ENCODE peak calls at places on chromosomes 1 and 21, in seven cellular contexts. One of them, this sample, is unnamed.

GRCh38 chr1:113320272-113320671 is 70.0 kb upstream of the MAGI3 start:
- DNase-seq in right atrium auricular region: no peak
- DNase-seq in neural progenitor cell: no peak
- DNase-seq in stomach: no peak
- DNase-seq in GM12865: no peak
- DNase-seq in psoas muscle: no peak
- DNase-seq in fibroblast of lung: no peak
- DNase-seq in this sample: no peak

GRCh38 chr1:197099444-197099843 is 32.4 kb upstream of the F13B start:
- DNase-seq in neural progenitor cell: no peak
- DNase-seq in GM12865: no peak
- DNase-seq in right atrium auricular region: no peak
- DNase-seq in fibroblast of lung: no peak
- DNase-seq in stomach: no peak
- DNase-seq in psoas muscle: no peak
- DNase-seq in this sample: no peak

GRCh38 chr21:42013338-42013737 is 3.2 kb upstream of the ZBTB21 start:
- DNase-seq in stomach: no peak
- DNase-seq in neural progenitor cell: no peak
- DNase-seq in right atrium auricular region: no peak
- DNase-seq in GM12865: no peak
- DNase-seq in fibroblast of lung: no peak
- DNase-seq in psoas muscle: no peak
- DNase-seq in this sample: no peak

GRCh38 chr1:172378109-172378755 is 42.3 kb upstream of the C1orf105 start:
- DNase-seq in neural progenitor cell: no peak
- DNase-seq in psoas muscle: no peak
- DNase-seq in right atrium auricular region: no peak
- DNase-seq in stomach: no peak
- DNase-seq in GM12865: no peak
- DNase-seq in fibroblast of lung: no peak
- DNase-seq in this sample: no peak

GRCh38 chr1:24822887-24823286 is 77.6 kb downstream of the CLIC4 start:
- DNase-seq in GM12865: no peak
- DNase-seq in psoas muscle: no peak
- DNase-seq in right atrium auricular region: no peak
- DNase-seq in neural progenitor cell: no peak
- DNase-seq in stomach: no peak
- DNase-seq in fibroblast of lung: no peak
- DNase-seq in this sample: no peak

GRCh38 chr1:8629241-8630091 is 188.0 kb downstream of the RERE start:
- DNase-seq in neural progenitor cell: no peak
- DNase-seq in right atrium auricular region: no peak
- DNase-seq in stomach: no peak
- DNase-seq in psoas muscle: no peak
- DNase-seq in GM12865: peak
- DNase-seq in fibroblast of lung: peak
- DNase-seq in this sample: peak

GRCh38 chr1:201585901-201586300 is 47.0 kb downstream of the NAV1 start:
- DNase-seq in stomach: no peak
- DNase-seq in right atrium auricular region: no peak
- DNase-seq in psoas muscle: no peak
- DNase-seq in GM12865: no peak
- DNase-seq in fibroblast of lung: peak
- DNase-seq in neural progenitor cell: no peak
- DNase-seq in this sample: no peak

GRCh38 chr1:147377263-147378246 is 135.1 kb downstream of the CHD1L start:
- DNase-seq in stomach: no peak
- DNase-seq in neural progenitor cell: no peak
- DNase-seq in fibroblast of lung: no peak
- DNase-seq in right atrium auricular region: no peak
- DNase-seq in psoas muscle: no peak
- DNase-seq in GM12865: no peak
- DNase-seq in this sample: no peak

GRCh38 chr1:15700510-15700909 is 16.4 kb downstream of the PLEKHM2 start:
- DNase-seq in stomach: no peak
- DNase-seq in neural progenitor cell: no peak
- DNase-seq in GM12865: no peak
- DNase-seq in right atrium auricular region: no peak
- DNase-seq in fibroblast of lung: peak
- DNase-seq in psoas muscle: no peak
- DNase-seq in this sample: no peak

GRCh38 chr1:200673952-200674823 is 4.5 kb upstream of the DDX59 start:
- DNase-seq in stomach: no peak
- DNase-seq in psoas muscle: no peak
- DNase-seq in neural progenitor cell: no peak
- DNase-seq in fibroblast of lung: no peak
- DNase-seq in GM12865: no peak
- DNase-seq in right atrium auricular region: no peak
- DNase-seq in this sample: no peak

GRCh38 chr1:210438928-210439841 is 110.5 kb downstream of the HHAT start:
- DNase-seq in fibroblast of lung: peak
- DNase-seq in GM12865: no peak
- DNase-seq in neural progenitor cell: no peak
- DNase-seq in stomach: no peak
- DNase-seq in psoas muscle: no peak
- DNase-seq in right atrium auricular region: no peak
- DNase-seq in this sample: no peak

GRCh38 chr1:155499953-155500621 is 62.5 kb downstream of the ASH1L start:
- DNase-seq in stomach: no peak
- DNase-seq in psoas muscle: no peak
- DNase-seq in GM12865: peak
- DNase-seq in right atrium auricular region: no peak
- DNase-seq in neural progenitor cell: no peak
- DNase-seq in fibroblast of lung: peak
- DNase-seq in this sample: peak

GRCh38 chr1:232568906-232569305 is 61.0 kb downstream of the SIPA1L2 start:
- DNase-seq in GM12865: no peak
- DNase-seq in psoas muscle: no peak
- DNase-seq in right atrium auricular region: no peak
- DNase-seq in fibroblast of lung: no peak
- DNase-seq in neural progenitor cell: no peak
- DNase-seq in stomach: no peak
- DNase-seq in this sample: no peak

GRCh38 chr1:30755746-30756145 is 1.8 kb downstream of the LAPTM5 start:
- DNase-seq in stomach: no peak
- DNase-seq in psoas muscle: no peak
- DNase-seq in GM12865: no peak
- DNase-seq in fibroblast of lung: no peak
- DNase-seq in right atrium auricular region: no peak
- DNase-seq in neural progenitor cell: no peak
- DNase-seq in this sample: no peak

GRCh38 chr1:201562257-201562656 is 23.3 kb downstream of the NAV1 start:
- DNase-seq in psoas muscle: peak
- DNase-seq in neural progenitor cell: no peak
- DNase-seq in right atrium auricular region: no peak
- DNase-seq in GM12865: no peak
- DNase-seq in stomach: no peak
- DNase-seq in fibroblast of lung: peak
- DNase-seq in this sample: no peak

GRCh38 chr1:54407957-54408700 is 1.9 kb upstream of the SSBP3 start:
- DNase-seq in right atrium auricular region: no peak
- DNase-seq in neural progenitor cell: peak
- DNase-seq in GM12865: peak
- DNase-seq in stomach: no peak
- DNase-seq in fibroblast of lung: peak
- DNase-seq in psoas muscle: no peak
- DNase-seq in this sample: no peak

GRCh38 chr1:220374449-220374848 is 102.2 kb upstream of the RAB3GAP2 start:
- DNase-seq in psoas muscle: no peak
- DNase-seq in stomach: no peak
- DNase-seq in right atrium auricular region: no peak
- DNase-seq in neural progenitor cell: no peak
- DNase-seq in fibroblast of lung: no peak
- DNase-seq in GM12865: no peak
- DNase-seq in this sample: no peak

GRCh38 chr1:227070638-227071285 is 130.7 kb downstream of the COQ8A start:
- DNase-seq in GM12865: no peak
- DNase-seq in right atrium auricular region: no peak
- DNase-seq in psoas muscle: no peak
- DNase-seq in fibroblast of lung: no peak
- DNase-seq in neural progenitor cell: no peak
- DNase-seq in stomach: no peak
- DNase-seq in this sample: no peak

GRCh38 chr1:117719004-117719403 is 113.2 kb downstream of the TENT5C start:
- DNase-seq in stomach: no peak
- DNase-seq in neural progenitor cell: no peak
- DNase-seq in GM12865: no peak
- DNase-seq in fibroblast of lung: no peak
- DNase-seq in right atrium auricular region: no peak
- DNase-seq in psoas muscle: no peak
- DNase-seq in this sample: no peak

GRCh38 chr21:35202431-35202830 is 153.3 kb upstream of the RUNX1 start:
- DNase-seq in GM12865: no peak
- DNase-seq in neural progenitor cell: no peak
- DNase-seq in right atrium auricular region: no peak
- DNase-seq in fibroblast of lung: peak
- DNase-seq in psoas muscle: no peak
- DNase-seq in stomach: no peak
- DNase-seq in this sample: no peak

GRCh38 chr1:47644216-47644581 is 206.4 kb downstream of the FOXD2 start:
- DNase-seq in stomach: no peak
- DNase-seq in right atrium auricular region: no peak
- DNase-seq in neural progenitor cell: peak
- DNase-seq in psoas muscle: no peak
- DNase-seq in fibroblast of lung: no peak
- DNase-seq in GM12865: no peak
- DNase-seq in this sample: no peak

GRCh38 chr1:1157914-1158710 is 15.6 kb upstream of the TTLL10 start:
- DNase-seq in GM12865: peak
- DNase-seq in neural progenitor cell: peak
- DNase-seq in fibroblast of lung: peak
- DNase-seq in psoas muscle: peak
- DNase-seq in stomach: peak
- DNase-seq in right atrium auricular region: peak
- DNase-seq in this sample: peak

GRCh38 chr1:46030876-46031660 is 101.4 kb downstream of the PIK3R3 start:
- DNase-seq in stomach: no peak
- DNase-seq in right atrium auricular region: no peak
- DNase-seq in psoas muscle: no peak
- DNase-seq in GM12865: no peak
- DNase-seq in neural progenitor cell: no peak
- DNase-seq in fibroblast of lung: no peak
- DNase-seq in this sample: no peak

GRCh38 chr1:6106321-6106731 is 60.6 kb downstream of the KCNAB2 start:
- DNase-seq in GM12865: no peak
- DNase-seq in right atrium auricular region: no peak
- DNase-seq in psoas muscle: peak
- DNase-seq in neural progenitor cell: no peak
- DNase-seq in stomach: no peak
- DNase-seq in fibroblast of lung: no peak
- DNase-seq in this sample: no peak

GRCh38 chr1:199723557-199723956 is 304.0 kb upstream of the NR5A2 start:
- DNase-seq in psoas muscle: no peak
- DNase-seq in stomach: no peak
- DNase-seq in right atrium auricular region: no peak
- DNase-seq in neural progenitor cell: no peak
- DNase-seq in GM12865: no peak
- DNase-seq in fibroblast of lung: peak
- DNase-seq in this sample: no peak

GRCh38 chr1:119209943-119210342 is 69.5 kb upstream of the WARS2 start:
- DNase-seq in right atrium auricular region: no peak
- DNase-seq in GM12865: no peak
- DNase-seq in fibroblast of lung: no peak
- DNase-seq in psoas muscle: no peak
- DNase-seq in stomach: no peak
- DNase-seq in neural progenitor cell: no peak
- DNase-seq in this sample: no peak

GRCh38 chr1:93681549-93682412 is at the start of gene BCAR3:
- DNase-seq in GM12865: peak
- DNase-seq in psoas muscle: peak
- DNase-seq in fibroblast of lung: peak
- DNase-seq in stomach: peak
- DNase-seq in neural progenitor cell: peak
- DNase-seq in right atrium auricular region: peak
- DNase-seq in this sample: peak
- H3K4me3 ChIP-seq in GM12865: peak
- H3K4me3 ChIP-seq in psoas muscle: peak
- H3K4me3 ChIP-seq in fibroblast of lung: peak
- H3K4me3 ChIP-seq in stomach: peak
- H3K4me3 ChIP-seq in neural progenitor cell: peak
- H3K4me3 ChIP-seq in right atrium auricular region: peak
- H3K4me3 ChIP-seq in this sample: peak

DNA sequence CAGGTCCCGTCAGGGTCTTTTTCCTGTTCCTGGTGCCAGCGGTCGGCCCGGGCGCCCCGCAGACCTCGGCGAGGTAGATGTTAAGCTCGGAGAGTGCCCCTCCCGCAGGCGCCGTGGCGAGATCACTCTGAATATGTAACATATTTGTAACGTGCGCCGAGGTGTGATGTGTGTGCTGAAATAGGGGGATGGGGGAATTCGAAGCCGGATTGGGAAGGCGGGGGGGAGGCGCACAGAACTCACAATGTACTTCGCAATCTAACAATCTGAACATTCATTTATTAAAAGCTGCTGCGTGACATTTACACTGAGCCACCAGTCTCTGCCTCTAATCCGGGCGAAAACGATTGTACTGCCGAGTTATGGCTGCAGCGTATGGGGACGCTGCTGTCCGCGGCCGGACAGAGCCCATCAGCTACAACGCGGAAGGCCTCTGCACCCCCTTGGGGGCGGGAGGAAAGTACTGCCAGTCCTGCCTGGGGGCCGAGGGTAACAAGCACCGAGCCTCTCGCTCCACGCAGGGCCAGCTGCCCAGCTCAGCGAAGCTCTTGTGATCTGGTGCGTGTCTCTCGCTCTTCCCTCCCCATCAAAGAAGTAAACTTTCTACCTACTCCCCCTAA is 8.3 kb upstream of the BARHL2 start:
- DNase-seq in right atrium auricular region: no peak
- DNase-seq in GM12865: no peak
- DNase-seq in psoas muscle: no peak
- DNase-seq in fibroblast of lung: no peak
- DNase-seq in neural progenitor cell: peak
- DNase-seq in stomach: no peak
- DNase-seq in this sample: no peak
- H3K4me3 ChIP-seq in right atrium auricular region: peak
- H3K4me3 ChIP-seq in GM12865: no peak
- H3K4me3 ChIP-seq in psoas muscle: peak
- H3K4me3 ChIP-seq in fibroblast of lung: peak
- H3K4me3 ChIP-seq in neural progenitor cell: peak
- H3K4me3 ChIP-seq in stomach: peak
- H3K4me3 ChIP-seq in this sample: no peak

GRCh38 chr1:217135987-217136894 is 413.0 kb upstream of the ESRRG start:
- DNase-seq in right atrium auricular region: no peak
- DNase-seq in stomach: no peak
- DNase-seq in fibroblast of lung: no peak
- DNase-seq in GM12865: no peak
- DNase-seq in neural progenitor cell: peak
- DNase-seq in psoas muscle: no peak
- DNase-seq in this sample: no peak
- H3K4me3 ChIP-seq in right atrium auricular region: peak
- H3K4me3 ChIP-seq in stomach: peak
- H3K4me3 ChIP-seq in fibroblast of lung: peak
- H3K4me3 ChIP-seq in GM12865: no peak
- H3K4me3 ChIP-seq in neural progenitor cell: peak
- H3K4me3 ChIP-seq in psoas muscle: peak
- H3K4me3 ChIP-seq in this sample: no peak

DNA sequence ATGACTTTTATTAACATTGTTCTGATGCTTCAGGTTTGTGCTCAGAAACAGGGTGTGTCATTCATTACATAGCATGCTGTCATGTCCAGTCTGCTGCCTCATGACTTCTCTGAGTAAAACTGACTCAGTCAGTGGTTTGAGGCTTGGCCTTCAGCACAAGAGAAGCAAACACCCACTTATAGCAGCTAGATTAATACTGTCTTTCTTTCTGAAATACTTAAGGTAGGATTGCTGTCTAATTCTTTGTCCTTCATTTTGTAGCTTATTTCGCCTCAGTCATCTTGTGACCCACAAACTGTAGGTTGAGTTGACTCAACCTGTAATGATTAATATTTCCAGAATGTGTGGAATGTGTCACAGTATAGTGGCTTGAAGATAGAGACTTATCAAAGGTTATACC is 32.9 kb downstream of the RASAL2 start:
- DNase-seq in psoas muscle: no peak
- DNase-seq in stomach: no peak
- DNase-seq in right atrium auricular region: no peak
- DNase-seq in neural progenitor cell: no peak
- DNase-seq in GM12865: no peak
- DNase-seq in fibroblast of lung: peak
- DNase-seq in this sample: peak
- H3K4me3 ChIP-seq in psoas muscle: no peak
- H3K4me3 ChIP-seq in stomach: no peak
- H3K4me3 ChIP-seq in right atrium auricular region: no peak
- H3K4me3 ChIP-seq in neural progenitor cell: no peak
- H3K4me3 ChIP-seq in GM12865: no peak
- H3K4me3 ChIP-seq in fibroblast of lung: peak
- H3K4me3 ChIP-seq in this sample: no peak